ENCODE peak calls at places on chromosomes 7 and 10, in six cellular contexts. G is IMR-90, P is neuronal stem cell, E is H1, D is H9, A is mesenchymal stem cell. V is an unnamed sample.

GRCh38 chr7:55504093-55504859 is 68.0 kb downstream of the VOPP1 start:
- DNase-seq in G (peak; percentile 44), D (no peak), A (peak; percentile 48), P (no peak), E (no peak), V (peak; percentile 13)

GRCh38 chr10:59607971-59608370 is 101.7 kb downstream of the SLC16A9 start:
- DNase-seq in G (no peak), D (no peak), E (no peak), A (no peak), P (no peak), V (no peak)

GRCh38 chr7:123682690-123683089 is 27.0 kb downstream of the LMOD2 start:
- DNase-seq in D (no peak), P (peak; percentile 17), A (peak; percentile 62), G (peak; percentile 77), E (no peak), V (peak; percentile 74)

GRCh38 chr7:44103566-44103940 is 592 bp upstream of the AEBP1 start:
- DNase-seq in A (no peak), P (no peak), G (no peak), D (no peak), E (no peak), V (no peak)

GRCh38 chr10:102813734-102814455 is 23.3 kb downstream of the CYP17A1 start:
- DNase-seq in D (no peak), E (no peak), G (peak; percentile 37), P (no peak), A (no peak), V (no peak)

GRCh38 chr10:49001402-49001801 is 61.8 kb upstream of the LRRC18 start:
- DNase-seq in D (peak; percentile 76), P (no peak), A (no peak), E (peak; percentile 39), G (no peak), V (peak; percentile 84)

GRCh38 chr7:40324889-40325288 is 190.1 kb downstream of the SUGCT start:
- DNase-seq in G (peak; percentile 37), D (no peak), E (no peak), P (no peak), A (no peak), V (no peak)

GRCh38 chr10:82394122-82394521 is 519.1 kb downstream of the NRG3 start:
- DNase-seq in P (no peak), A (no peak), G (no peak), E (no peak), D (no peak), V (no peak)

GRCh38 chr7:117112640-117113039 is 159.3 kb downstream of the ST7 start:
- DNase-seq in D (no peak), E (no peak), P (no peak), G (no peak), A (no peak), V (peak; percentile 61)

GRCh38 chr7:111841596-111842209 is 279.4 kb upstream of the IMMP2L start:
- DNase-seq in A (no peak), D (no peak), G (no peak), E (no peak), P (no peak), V (no peak)

GRCh38 chr7:87218941-87219544 is 489 bp downstream of the TMEM243 start:
- DNase-seq in P (peak; percentile 14), G (peak; percentile 34), A (peak; percentile 61), E (peak; percentile 25), D (peak; percentile 74), V (peak; percentile 88)

GRCh38 chr10:34310234-34310633 is 504.9 kb downstream of the PARD3 start:
- DNase-seq in G (no peak), E (no peak), D (no peak), P (no peak), A (no peak), V (no peak)

GRCh38 chr10:78377362-78377761 is 343.7 kb downstream of the RPS24 start:
- DNase-seq in A (peak; percentile 24), G (no peak), P (no peak), D (no peak), E (no peak), V (peak; percentile 60)

GRCh38 chr7:100111914-100112313 is 7.2 kb downstream of the TAF6 start:
- DNase-seq in D (no peak), A (no peak), G (no peak), E (no peak), P (no peak), V (no peak)

GRCh38 chr10:95422196-95422595 is 131.4 kb upstream of the PDLIM1 start:
- DNase-seq in G (no peak), D (no peak), P (no peak), A (no peak), E (no peak), V (no peak)

GRCh38 chr10:122515588-122516231 is 44.8 kb upstream of the DMBT1 start:
- DNase-seq in P (no peak), A (no peak), E (no peak), G (peak; percentile 35), D (no peak), V (no peak)

GRCh38 chr7:3861371-3861770 is 560.3 kb downstream of the SDK1 start:
- DNase-seq in G (peak; percentile 18), E (no peak), P (no peak), D (no peak), A (peak; percentile 22), V (no peak)

GRCh38 chr7:118918556-118918955 is 694.1 kb downstream of the ANKRD7 start:
- DNase-seq in P (no peak), G (peak; percentile 5), E (no peak), D (no peak), A (peak; percentile 54), V (peak; percentile 32)

GRCh38 chr10:7529638-7530037 is 118.8 kb upstream of the SFMBT2 start:
- DNase-seq in E (peak; percentile 29), D (peak; percentile 59), A (peak; percentile 5), G (no peak), P (no peak), V (peak; percentile 66)

GRCh38 chr10:74432841-74433594 is 282.0 kb downstream of the ADK start:
- DNase-seq in G (peak; percentile 70), P (no peak), A (peak; percentile 86), E (no peak), D (no peak), V (peak; percentile 58)

DNA sequence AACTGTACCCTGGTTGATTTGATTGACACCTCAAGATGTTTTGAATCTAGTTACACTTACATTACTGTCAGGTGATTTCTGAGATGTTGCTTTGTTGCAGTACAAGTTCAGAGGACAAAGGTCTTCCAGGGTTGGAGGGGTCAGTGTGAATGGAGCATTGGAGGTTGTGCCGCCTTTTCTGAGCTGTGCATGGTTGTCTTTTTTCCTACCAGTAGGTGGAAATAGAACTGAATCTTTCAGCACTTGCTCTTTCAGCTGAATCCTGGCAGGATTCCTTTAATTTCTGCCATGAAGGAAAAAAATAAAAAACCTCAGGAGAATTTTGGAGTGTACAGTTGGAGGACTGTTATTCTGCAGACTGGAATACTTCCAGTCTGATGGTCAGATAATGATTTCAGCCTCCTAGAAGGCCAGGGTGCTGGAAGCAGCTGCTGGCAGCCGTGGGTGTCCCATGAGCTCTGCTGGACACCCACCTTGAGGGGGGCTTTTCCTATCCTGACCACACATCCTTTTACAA is 82.7 kb downstream of the PLCE1 start:
- DNase-seq in G (peak; percentile 71), P (no peak), A (peak; percentile 47), E (no peak), D (no peak), V (peak; percentile 13)
- H3K9ac ChIP-seq in G (no peak overlapping the region), P (no peak overlapping the region), A (peak overlapping the region; percentile 26), E (no peak overlapping the region), D (no peak overlapping the region), V (no peak overlapping the region)

GRCh38 chr7:102836977-102837376 is 75.8 kb upstream of the LRRC17 start:
- DNase-seq in D (no peak), P (no peak), E (no peak), A (no peak), G (no peak), V (no peak)

GRCh38 chr7:102842284-102842683 is 70.5 kb upstream of the LRRC17 start:
- DNase-seq in A (no peak), G (no peak), D (no peak), E (no peak), P (no peak), V (no peak)

GRCh38 chr7:102837802-102838201 is 75.0 kb upstream of the LRRC17 start:
- DNase-seq in P (no peak), E (no peak), A (no peak), G (no peak), D (no peak), V (no peak)

GRCh38 chr7:102841290-102841689 is 71.5 kb upstream of the LRRC17 start:
- DNase-seq in P (no peak), E (no peak), G (no peak), A (no peak), D (no peak), V (no peak)

DNA sequence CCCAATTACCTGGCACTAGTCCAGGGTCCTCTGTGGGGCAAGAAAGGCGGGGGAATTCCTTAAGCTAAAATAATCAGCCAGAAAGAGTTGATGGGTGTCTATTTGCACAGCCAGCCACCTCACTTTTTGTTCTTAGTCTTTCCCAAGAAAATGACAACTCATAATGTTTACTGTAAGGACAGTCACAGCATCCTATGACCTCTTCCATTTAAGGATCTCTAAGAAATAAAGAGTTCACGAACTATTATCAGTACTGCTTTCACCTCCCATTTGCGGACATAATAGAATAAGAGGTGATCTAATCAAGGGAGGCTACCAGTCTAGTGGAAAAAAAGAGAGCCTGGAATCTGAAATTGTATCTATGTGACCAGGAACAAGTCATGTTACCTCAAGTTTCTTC is 72.4 kb upstream of the LRRC17 start:
- DNase-seq in E (no peak), G (no peak), A (no peak), P (no peak), D (no peak), V (no peak)
- H2BK15ac ChIP-seq in E (no peak overlapping the region), G (no peak overlapping the region), A (no peak overlapping the region), P (no peak overlapping the region), D (no peak overlapping the region), V (no peak overlapping the region)

GRCh38 chr7:108290344-108291134 is 160.4 kb upstream of the LAMB4 start:
- DNase-seq in E (no peak), A (no peak), D (no peak), G (no peak), P (no peak), V (no peak)
- H3K9ac ChIP-seq in E (no peak overlapping the region), A (no peak overlapping the region), D (no peak overlapping the region), G (no peak overlapping the region), P (no peak overlapping the region), V (no peak overlapping the region)

GRCh38 chr7:131218727-131219128 is 108.9 kb upstream of the MKLN1 start:
- DNase-seq in A (peak; percentile 26), G (no peak), P (no peak), E (no peak), D (no peak), V (no peak)

GRCh38 chr7:131223151-131223550 is 104.5 kb upstream of the MKLN1 start:
- DNase-seq in D (no peak), A (no peak), P (no peak), E (no peak), G (no peak), V (no peak)

GRCh38 chr7:131219277-131220041 is 108.2 kb upstream of the MKLN1 start:
- DNase-seq in D (peak; percentile 67), E (no peak), P (no peak), G (no peak), A (no peak), V (no peak)

GRCh38 chr7:131222171-131222570 is 105.5 kb upstream of the MKLN1 start:
- DNase-seq in P (no peak), G (no peak), E (no peak), A (no peak), D (no peak), V (no peak)

DNA sequence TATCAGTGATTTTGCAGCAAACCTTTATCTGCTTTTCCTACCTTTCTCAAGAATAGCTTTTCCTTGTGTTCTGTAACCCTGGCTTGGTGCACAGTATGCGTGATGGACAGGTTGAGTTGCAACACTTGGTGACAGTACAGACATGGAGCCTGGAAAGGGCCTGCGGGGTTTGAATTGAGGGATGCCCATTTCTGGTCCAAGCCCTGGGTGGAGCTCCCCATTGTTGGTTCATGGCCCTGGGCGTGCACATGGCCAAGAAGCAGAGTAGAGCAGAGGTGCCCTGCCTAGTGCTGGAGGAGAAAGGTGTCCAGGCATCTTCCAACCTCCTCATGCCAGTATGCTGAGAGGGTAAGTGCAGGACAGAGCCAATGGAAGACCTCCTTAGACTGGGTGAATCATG is 106.6 kb upstream of the MKLN1 start:
- DNase-seq in P (no peak), D (no peak), E (no peak), A (no peak), G (no peak), V (no peak)
- H2BK15ac ChIP-seq in P (no peak overlapping the region), D (no peak overlapping the region), E (no peak overlapping the region), A (no peak overlapping the region), G (no peak overlapping the region), V (no peak overlapping the region)

V was measured in mesendoderm.